ENCODE peak calls at places on chromosomes 6 and 20, in six cellular contexts. One of them, this sample, is unnamed. For H3K27me3, the result is how much of the 10 kb centered on the place peaks cover.

GRCh38 chr6:170062209-170062903 is 228.5 kb downstream of the DLL1 start:
- DNase-seq in ovary: no peak
- DNase-seq in IMR-90: no peak
- DNase-seq in CD8-positive, alpha-beta T cell: no peak
- DNase-seq in HL-60: no peak
- DNase-seq in cardiac muscle cell: no peak
- DNase-seq in this sample: no peak

GRCh38 chr6:170259301-170259700 is 31.6 kb downstream of the DLL1 start:
- DNase-seq in ovary: no peak
- DNase-seq in IMR-90: no peak
- DNase-seq in CD8-positive, alpha-beta T cell: no peak
- DNase-seq in HL-60: no peak
- DNase-seq in cardiac muscle cell: no peak
- DNase-seq in this sample: no peak

GRCh38 chr6:37111156-37111461 is 58.8 kb upstream of the PIM1 start:
- DNase-seq in ovary: no peak
- DNase-seq in IMR-90: no peak
- DNase-seq in CD8-positive, alpha-beta T cell: no peak
- DNase-seq in HL-60: no peak
- DNase-seq in cardiac muscle cell: no peak
- DNase-seq in this sample: no peak

GRCh38 chr6:29702519-29703103 is 20.6 kb upstream of the HLA-F start:
- DNase-seq in ovary: no peak
- DNase-seq in IMR-90: no peak
- DNase-seq in CD8-positive, alpha-beta T cell: peak
- DNase-seq in HL-60: no peak
- DNase-seq in cardiac muscle cell: peak
- DNase-seq in this sample: peak

GRCh38 chr20:31704225-31705119 is 18.2 kb downstream of the BCL2L1 start:
- DNase-seq in ovary: no peak
- DNase-seq in IMR-90: peak
- DNase-seq in CD8-positive, alpha-beta T cell: no peak
- DNase-seq in HL-60: no peak
- DNase-seq in cardiac muscle cell: no peak
- DNase-seq in this sample: no peak

GRCh38 chr20:23142162-23143050 is 56.3 kb upstream of the CD93 start:
- DNase-seq in ovary: no peak
- DNase-seq in IMR-90: no peak
- DNase-seq in CD8-positive, alpha-beta T cell: no peak
- DNase-seq in HL-60: peak
- DNase-seq in cardiac muscle cell: no peak
- DNase-seq in this sample: no peak

GRCh38 chr20:24590193-24590982 is 121.0 kb downstream of the SYNDIG1 start:
- DNase-seq in ovary: no peak
- DNase-seq in IMR-90: no peak
- DNase-seq in CD8-positive, alpha-beta T cell: no peak
- DNase-seq in HL-60: no peak
- DNase-seq in cardiac muscle cell: no peak
- DNase-seq in this sample: no peak

GRCh38 chr6:136772685-136773472 is 19.4 kb downstream of the MAP3K5 start:
- DNase-seq in ovary: no peak
- DNase-seq in IMR-90: no peak
- DNase-seq in CD8-positive, alpha-beta T cell: no peak
- DNase-seq in HL-60: no peak
- DNase-seq in cardiac muscle cell: no peak
- DNase-seq in this sample: no peak

GRCh38 chr6:56314683-56315523 is 67.5 kb upstream of the COL21A1 start:
- DNase-seq in ovary: no peak
- DNase-seq in IMR-90: peak
- DNase-seq in CD8-positive, alpha-beta T cell: no peak
- DNase-seq in HL-60: peak
- DNase-seq in cardiac muscle cell: peak
- DNase-seq in this sample: peak

GRCh38 chr20:46955601-46956556 is 61.2 kb downstream of the EYA2 start:
- DNase-seq in ovary: no peak
- DNase-seq in IMR-90: peak
- DNase-seq in CD8-positive, alpha-beta T cell: no peak
- DNase-seq in HL-60: no peak
- DNase-seq in cardiac muscle cell: no peak
- DNase-seq in this sample: no peak

DNA sequence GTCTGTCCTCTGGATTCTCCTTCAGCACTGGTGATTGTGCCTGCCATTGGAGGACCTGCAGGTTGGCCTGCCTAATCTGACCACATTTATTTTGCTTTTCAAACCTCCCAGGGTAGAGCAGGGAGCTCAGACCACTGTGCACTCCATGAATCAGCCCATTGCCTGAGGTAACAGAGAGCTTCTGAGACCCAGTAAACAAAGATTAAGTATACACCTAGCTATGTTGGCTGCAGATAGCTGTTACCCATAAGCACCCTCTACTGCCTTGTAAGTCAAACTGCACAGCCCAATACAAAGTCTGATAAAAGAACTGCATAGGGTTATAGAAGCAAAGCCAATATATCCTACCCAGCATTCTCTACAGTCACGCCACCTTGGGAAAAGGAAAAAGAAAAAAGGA is 338.7 kb downstream of the HTR1B start:
- DNase-seq in ovary: no peak
- DNase-seq in IMR-90: peak
- DNase-seq in CD8-positive, alpha-beta T cell: no peak
- DNase-seq in HL-60: no peak
- DNase-seq in cardiac muscle cell: peak
- DNase-seq in this sample: no peak
- H3K27me3 ChIP-seq in ovary: under half
- H3K27me3 ChIP-seq in IMR-90: under half
- H3K27me3 ChIP-seq in CD8-positive, alpha-beta T cell: under half
- H3K27me3 ChIP-seq in HL-60: under half
- H3K27me3 ChIP-seq in cardiac muscle cell: under half
- H3K27me3 ChIP-seq in this sample: under half

GRCh38 chr20:14264869-14265268 is 72.5 kb downstream of the FLRT3 start:
- DNase-seq in ovary: no peak
- DNase-seq in IMR-90: peak
- DNase-seq in CD8-positive, alpha-beta T cell: no peak
- DNase-seq in HL-60: no peak
- DNase-seq in cardiac muscle cell: no peak
- DNase-seq in this sample: peak
- TF ChIP-seq CTCF in ovary: no peak
- TF ChIP-seq CTCF in IMR-90: peak
- TF ChIP-seq CTCF in CD8-positive, alpha-beta T cell: no peak
- TF ChIP-seq CTCF in HL-60: no peak
- TF ChIP-seq CTCF in cardiac muscle cell: peak
- TF ChIP-seq CTCF in this sample: peak

GRCh38 chr6:33028220-33028849 is 18.9 kb upstream of the HLA-DOA start:
- DNase-seq in ovary: no peak
- DNase-seq in IMR-90: no peak
- DNase-seq in CD8-positive, alpha-beta T cell: no peak
- DNase-seq in HL-60: no peak
- DNase-seq in cardiac muscle cell: no peak
- DNase-seq in this sample: no peak

GRCh38 chr6:33034554-33034953 is 25.2 kb upstream of the HLA-DOA start:
- DNase-seq in ovary: no peak
- DNase-seq in IMR-90: no peak
- DNase-seq in CD8-positive, alpha-beta T cell: no peak
- DNase-seq in HL-60: no peak
- DNase-seq in cardiac muscle cell: no peak
- DNase-seq in this sample: no peak

GRCh38 chr6:33030245-33030644 is 20.9 kb upstream of the HLA-DOA start:
- DNase-seq in ovary: no peak
- DNase-seq in IMR-90: no peak
- DNase-seq in CD8-positive, alpha-beta T cell: no peak
- DNase-seq in HL-60: no peak
- DNase-seq in cardiac muscle cell: no peak
- DNase-seq in this sample: no peak

DNA sequence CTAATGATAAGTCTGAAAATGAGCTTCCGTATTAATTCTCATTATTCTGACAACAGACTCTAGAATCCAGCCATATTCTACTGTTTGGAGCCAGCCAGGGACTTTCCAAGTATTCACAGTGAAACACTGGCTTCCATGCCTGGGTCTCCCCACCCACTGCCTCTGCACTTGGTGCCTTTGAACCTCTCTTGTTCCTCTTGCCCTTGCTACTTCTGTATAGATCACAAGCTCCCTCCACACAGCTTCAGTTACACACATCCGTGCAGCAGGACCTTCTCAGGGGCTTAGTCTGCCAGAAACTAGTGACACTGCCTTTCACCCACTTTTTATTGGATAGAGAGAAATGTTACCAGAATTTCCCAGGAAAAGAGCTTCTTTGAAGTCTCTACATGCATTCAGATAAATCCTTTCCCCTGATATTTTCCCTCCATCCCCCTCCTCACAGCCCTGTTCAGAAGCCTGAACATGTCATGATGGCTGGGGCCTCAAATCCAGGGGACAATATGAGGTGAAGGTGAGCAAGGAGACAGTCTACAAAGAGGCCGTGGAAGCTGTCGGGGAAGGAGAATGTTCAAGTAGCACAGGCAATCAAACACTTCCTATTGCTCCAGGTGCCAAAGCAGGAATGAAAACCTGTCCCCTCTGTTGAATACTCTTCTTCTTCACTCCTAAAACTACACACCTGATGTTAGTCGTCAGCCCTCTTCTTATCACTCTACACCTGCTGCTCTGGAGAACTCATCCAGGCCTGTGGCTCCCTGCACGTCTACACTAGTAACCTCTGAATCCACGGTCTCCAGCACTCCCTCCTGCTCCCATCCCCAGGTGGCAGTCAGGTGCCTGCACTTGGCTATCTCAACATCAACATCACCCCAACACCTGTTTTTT is 20.1 kb upstream of the HLA-DOA start:
- DNase-seq in ovary: no peak
- DNase-seq in IMR-90: peak
- DNase-seq in CD8-positive, alpha-beta T cell: no peak
- DNase-seq in HL-60: no peak
- DNase-seq in cardiac muscle cell: peak
- DNase-seq in this sample: no peak
- H3K27me3 ChIP-seq in ovary: under half
- H3K27me3 ChIP-seq in IMR-90: under half
- H3K27me3 ChIP-seq in CD8-positive, alpha-beta T cell: under half
- H3K27me3 ChIP-seq in HL-60: under half
- H3K27me3 ChIP-seq in cardiac muscle cell: under half
- H3K27me3 ChIP-seq in this sample: half or more

DNA sequence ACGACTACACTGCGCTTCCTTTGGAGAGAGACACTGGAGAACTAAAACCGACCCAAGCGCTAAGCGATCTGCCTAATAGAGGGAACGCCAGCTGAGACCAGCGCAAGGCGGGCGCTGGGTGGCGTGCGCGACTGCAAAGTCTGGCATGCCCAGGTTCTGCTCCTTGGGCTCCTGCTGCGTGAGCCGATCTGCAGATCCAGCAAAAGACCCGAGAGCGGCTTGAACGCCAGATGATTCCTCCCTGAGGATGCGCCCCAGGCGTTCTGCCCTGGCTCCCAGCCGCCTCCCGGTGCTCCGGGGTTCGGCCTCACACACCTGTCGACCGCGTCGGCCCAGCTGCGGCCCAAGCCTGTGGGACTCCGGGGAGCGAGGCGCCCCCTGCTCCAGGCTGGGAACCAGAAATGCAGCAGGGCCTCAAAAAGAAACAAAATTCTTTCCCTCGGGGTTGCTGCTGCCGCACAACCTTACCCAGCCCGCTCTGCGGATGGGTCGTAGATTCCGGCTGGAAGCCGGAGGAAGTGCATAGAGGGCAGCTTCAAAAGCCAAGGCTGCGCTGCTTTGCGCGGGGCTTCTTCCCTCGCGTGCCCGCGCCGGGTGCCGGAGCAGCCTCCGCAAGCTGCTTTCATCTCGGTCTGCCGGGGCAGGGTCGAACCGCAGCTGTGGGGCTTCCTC is 17.9 kb upstream of the PRDM13 start:
- DNase-seq in ovary: peak
- DNase-seq in IMR-90: peak
- DNase-seq in CD8-positive, alpha-beta T cell: peak
- DNase-seq in HL-60: peak
- DNase-seq in cardiac muscle cell: peak
- DNase-seq in this sample: peak
- TF ChIP-seq CTCF in ovary: no peak
- TF ChIP-seq CTCF in IMR-90: peak
- TF ChIP-seq CTCF in CD8-positive, alpha-beta T cell: peak
- TF ChIP-seq CTCF in HL-60: peak
- TF ChIP-seq CTCF in cardiac muscle cell: peak
- TF ChIP-seq CTCF in this sample: peak

GRCh38 chr6:157534134-157534871 is 153.3 kb downstream of the ZDHHC14 start:
- DNase-seq in ovary: no peak
- DNase-seq in IMR-90: no peak
- DNase-seq in CD8-positive, alpha-beta T cell: no peak
- DNase-seq in HL-60: no peak
- DNase-seq in cardiac muscle cell: no peak
- DNase-seq in this sample: no peak

GRCh38 chr6:157534991-157535353 is 154.0 kb downstream of the ZDHHC14 start:
- DNase-seq in ovary: no peak
- DNase-seq in IMR-90: no peak
- DNase-seq in CD8-positive, alpha-beta T cell: no peak
- DNase-seq in HL-60: no peak
- DNase-seq in cardiac muscle cell: no peak
- DNase-seq in this sample: no peak

GRCh38 chr6:157535354-157536217 is 154.6 kb downstream of the ZDHHC14 start:
- DNase-seq in ovary: no peak
- DNase-seq in IMR-90: peak
- DNase-seq in CD8-positive, alpha-beta T cell: no peak
- DNase-seq in HL-60: peak
- DNase-seq in cardiac muscle cell: no peak
- DNase-seq in this sample: peak

GRCh38 chr6:157537518-157537917 is 156.5 kb downstream of the ZDHHC14 start:
- DNase-seq in ovary: no peak
- DNase-seq in IMR-90: peak
- DNase-seq in CD8-positive, alpha-beta T cell: no peak
- DNase-seq in HL-60: no peak
- DNase-seq in cardiac muscle cell: no peak
- DNase-seq in this sample: no peak

GRCh38 chr6:157536218-157536534 is 155.2 kb downstream of the ZDHHC14 start:
- DNase-seq in ovary: no peak
- DNase-seq in IMR-90: no peak
- DNase-seq in CD8-positive, alpha-beta T cell: no peak
- DNase-seq in HL-60: no peak
- DNase-seq in cardiac muscle cell: no peak
- DNase-seq in this sample: no peak
- H3K27me3 ChIP-seq in ovary: under half
- H3K27me3 ChIP-seq in IMR-90: under half
- H3K27me3 ChIP-seq in CD8-positive, alpha-beta T cell: under half
- H3K27me3 ChIP-seq in HL-60: under half
- H3K27me3 ChIP-seq in cardiac muscle cell: under half
- H3K27me3 ChIP-seq in this sample: under half

DNA sequence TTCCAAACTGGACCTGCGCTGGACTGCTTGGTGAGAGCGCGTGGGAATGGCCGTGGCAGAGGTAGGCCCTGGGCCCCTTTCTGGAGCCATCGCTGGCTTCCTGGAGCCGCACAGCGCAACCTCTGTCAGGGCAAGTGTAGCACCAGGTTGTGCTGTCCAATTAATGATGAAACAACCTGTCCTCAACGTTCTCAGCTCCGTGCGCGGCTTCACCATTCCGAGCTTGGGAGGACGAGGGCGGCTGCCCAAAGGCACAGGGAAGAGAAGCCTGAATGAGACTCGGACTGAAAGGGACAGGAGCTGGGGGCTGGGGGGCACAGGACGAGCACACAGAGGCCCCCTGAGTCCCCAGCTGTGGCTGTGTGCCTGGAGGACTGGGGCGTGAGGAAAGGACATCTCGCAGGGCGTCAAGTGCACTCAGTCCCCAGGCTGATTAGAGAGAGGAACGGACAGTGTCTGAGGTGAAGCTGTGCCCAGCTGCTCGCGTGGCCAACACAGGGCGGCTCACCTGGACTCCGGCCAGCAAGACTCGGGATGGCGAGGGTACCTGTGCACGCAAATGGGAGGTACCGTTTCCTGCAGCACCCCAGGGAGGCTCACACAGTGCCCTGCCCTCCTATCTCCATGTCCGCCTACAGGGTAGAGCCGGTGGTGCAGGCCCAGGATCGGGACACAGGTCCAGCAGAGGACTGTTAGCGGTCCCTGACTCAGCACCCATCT is 403.3 kb downstream of the TAF4 start:
- DNase-seq in ovary: no peak
- DNase-seq in IMR-90: no peak
- DNase-seq in CD8-positive, alpha-beta T cell: no peak
- DNase-seq in HL-60: no peak
- DNase-seq in cardiac muscle cell: no peak
- DNase-seq in this sample: no peak
- TF ChIP-seq CTCF in ovary: no peak
- TF ChIP-seq CTCF in IMR-90: no peak
- TF ChIP-seq CTCF in CD8-positive, alpha-beta T cell: no peak
- TF ChIP-seq CTCF in HL-60: no peak
- TF ChIP-seq CTCF in cardiac muscle cell: no peak
- TF ChIP-seq CTCF in this sample: peak